ENCODE peak calls at places on chromosomes 1 and 21, in seven cellular contexts. Y is T follicular helper cell; G is ACHN; I is stimulated activated CD4-positive, alpha-beta T cell treated with anti-CD3 and anti-CD28 coated beads, TNF-alpha, amount 100 ng/mL, for 4 hours; F is ELR; V is tibial nerve; T is right cardiac atrium. Q is an unnamed sample.

GRCh38 chr1:214934035-214934434 is 148.5 kb upstream of the KCNK2 start:
- DNase-seq in V (peak; percentile 15), T (no peak), F (no peak), I (no peak), Y (no peak), G (no peak), Q (no peak)

GRCh38 chr1:17565551-17565971 is 26.1 kb downstream of the ARHGEF10L start:
- DNase-seq in F (no peak), V (no peak), G (peak; percentile 36), Y (no peak), T (no peak), I (no peak), Q (no peak)

GRCh38 chr1:222034790-222035189 is 292.9 kb upstream of the DUSP10 start:
- DNase-seq in I (no peak), T (no peak), G (no peak), V (no peak), Y (no peak), F (no peak), Q (no peak)

GRCh38 chr1:163195728-163196448 is 6.8 kb downstream of the RGS5 start:
- DNase-seq in V (no peak), T (no peak), Y (no peak), G (no peak), F (no peak), I (no peak), Q (no peak)

GRCh38 chr1:159448181-159448580 is 8.7 kb downstream of the OR10J1 start:
- DNase-seq in T (no peak), Y (no peak), I (no peak), G (no peak), F (no peak), V (no peak), Q (no peak)

GRCh38 chr1:42981406-42981805 is 22.7 kb upstream of the SLC2A1 start:
- DNase-seq in I (no peak), G (no peak), T (no peak), F (no peak), Y (no peak), V (no peak), Q (no peak)

GRCh38 chr21:32940079-32941014 is 85.4 kb upstream of the OLIG2 start:
- DNase-seq in I (no peak), Y (no peak), G (peak; percentile 37), T (no peak), V (peak; percentile 13), F (peak; percentile 55), Q (no peak)

GRCh38 chr1:37233606-37234005 is 199.3 kb upstream of the GRIK3 start:
- DNase-seq in G (no peak), F (peak; percentile 15), I (no peak), Y (no peak), V (no peak), T (no peak), Q (no peak)

Q was measured in GM12878.